ENCODE peak calls at places on chromosomes 13 and 19, in ten cellular contexts. H is epithelial cell of proximal tubule, S is ovary, O is pancreas, G is AG10803, F is cardiac muscle cell, P is osteocyte, U is IMR-90, T is Peyer's patch, D is upper lobe of left lung. Y is an unnamed sample.

GRCh38 chr19:12450817-12451216 is 10.0 kb upstream of the ZNF443 start:
- DNase-seq in P (no peak), F (no peak), S (no peak), H (no peak), T (no peak), G (no peak), O (no peak), U (no peak), D (no peak), Y (no peak)

GRCh38 chr13:79402074-79402635 is 3.9 kb downstream of the RBM26 start:
- DNase-seq in U (no peak), O (no peak), H (no peak), D (no peak), G (no peak), S (no peak), P (no peak), F (no peak), T (no peak), Y (no peak)

GRCh38 chr13:111919286-111919685 is 147.7 kb upstream of the SOX1 start:
- DNase-seq in T (peak; percentile 31), G (no peak), P (no peak), U (no peak), H (no peak), D (peak; percentile 14), O (no peak), S (peak; percentile 9), F (no peak), Y (no peak)

GRCh38 chr19:2446390-2446789 is 10.4 kb downstream of the LMNB2 start:
- DNase-seq in S (no peak), O (no peak), P (no peak), H (no peak), U (no peak), G (no peak), F (no peak), D (no peak), T (peak; percentile 56), Y (peak; percentile 77)

GRCh38 chr13:108086678-108087077 is 128.7 kb downstream of the LIG4 start:
- DNase-seq in S (no peak), O (no peak), P (no peak), G (peak; percentile 0), F (no peak), T (no peak), U (peak; percentile 46), D (peak; percentile 51), H (no peak), Y (no peak)

GRCh38 chr13:23956106-23956505 is 58.8 kb upstream of the C1QTNF9B start:
- DNase-seq in T (peak; percentile 64), F (no peak), S (no peak), P (no peak), O (no peak), G (peak; percentile 44), H (peak; percentile 60), U (peak; percentile 55), D (no peak), Y (no peak)

GRCh38 chr19:920051-920857 is 3.1 kb downstream of the KISS1R start:
- DNase-seq in H (no peak), D (no peak), U (no peak), G (no peak), T (peak; percentile 84), O (peak; percentile 56), P (no peak), F (peak; percentile 45), S (peak; percentile 58), Y (peak; percentile 85)

GRCh38 chr13:45895880-45896279 is 44.3 kb upstream of the SIAH3 start:
- DNase-seq in P (no peak), T (no peak), U (no peak), G (no peak), F (no peak), S (no peak), D (no peak), O (no peak), H (no peak), Y (no peak)

GRCh38 chr19:1157931-1158884 is 15.9 kb downstream of the SBNO2 start:
- DNase-seq in P (no peak), F (no peak), D (no peak), H (no peak), O (no peak), G (no peak), U (no peak), T (no peak), S (peak; percentile 42), Y (no peak)

GRCh38 chr13:106484755-106485193 is 50.7 kb downstream of the EFNB2 start:
- DNase-seq in G (no peak), F (peak; percentile 41), P (no peak), D (no peak), S (peak; percentile 42), O (no peak), T (no peak), U (peak; percentile 28), H (no peak), Y (no peak)

GRCh38 chr19:2270157-2270571 is 11.8 kb downstream of the PEAK3 start:
- DNase-seq in D (no peak), T (peak; percentile 67), U (no peak), F (no peak), G (peak; percentile 42), P (no peak), O (peak; percentile 69), S (peak; percentile 80), H (no peak), Y (no peak)

GRCh38 chr19:50550594-50550966 is 17.7 kb downstream of the LRRC4B start:
- DNase-seq in F (no peak), G (no peak), S (no peak), U (no peak), H (no peak), O (no peak), D (no peak), P (no peak), T (no peak), Y (no peak)

GRCh38 chr13:24985102-24985501 is 110.8 kb upstream of the PABPC3 start:
- DNase-seq in S (no peak), P (no peak), O (no peak), F (no peak), D (no peak), H (no peak), T (no peak), G (no peak), U (no peak), Y (no peak)
- TF ChIP-seq CTCF in S (no peak), P (no peak), O (no peak), F (no peak), D (no peak), H (peak; percentile 19), T (no peak), G (no peak), U (no peak), Y (no peak)

GRCh38 chr13:97967948-97968347 is 14.5 kb downstream of the IPO5 start:
- DNase-seq in F (no peak), T (no peak), U (no peak), D (no peak), H (no peak), O (no peak), S (peak; percentile 43), P (no peak), G (no peak), Y (no peak)
- TF ChIP-seq CTCF in F (no peak), T (no peak), U (no peak), D (no peak), H (no peak), O (no peak), S (no peak), P (no peak), G (no peak), Y (no peak)

GRCh38 chr19:48537541-48537940 is 14.4 kb upstream of the SULT2B1 start:
- DNase-seq in F (no peak), P (no peak), H (no peak), G (no peak), T (no peak), D (no peak), S (no peak), O (no peak), U (no peak), Y (no peak)
- TF ChIP-seq CTCF in F (no peak), P (no peak), H (no peak), G (no peak), T (no peak), D (no peak), S (no peak), O (no peak), U (no peak), Y (no peak)

GRCh38 chr19:15891434-15891833 is 6.4 kb downstream of the CYP4F2 start:
- DNase-seq in O (no peak), D (no peak), G (no peak), T (no peak), S (no peak), U (no peak), F (no peak), P (no peak), H (no peak), Y (no peak)

GRCh38 chr19:15885167-15885566 is 12.7 kb downstream of the CYP4F2 start:
- DNase-seq in P (no peak), T (no peak), G (no peak), S (no peak), D (no peak), F (no peak), H (no peak), O (no peak), U (no peak), Y (no peak)

GRCh38 chr19:15885919-15886318 is 12.0 kb downstream of the CYP4F2 start:
- DNase-seq in H (no peak), O (no peak), P (no peak), D (no peak), F (no peak), G (no peak), U (no peak), T (no peak), S (no peak), Y (no peak)
- TF ChIP-seq CTCF in H (no peak), O (no peak), P (no peak), D (no peak), F (no peak), G (no peak), U (no peak), T (no peak), S (no peak), Y (no peak)

GRCh38 chr13:90455861-90456260 is 891.6 kb upstream of the MIR17HG start:
- DNase-seq in O (no peak), S (no peak), T (no peak), G (no peak), F (no peak), P (no peak), D (no peak), H (no peak), U (no peak), Y (no peak)
- TF ChIP-seq CTCF in O (no peak), S (no peak), T (no peak), G (no peak), F (no peak), P (no peak), D (no peak), H (peak; percentile 21), U (no peak), Y (no peak)

DNA sequence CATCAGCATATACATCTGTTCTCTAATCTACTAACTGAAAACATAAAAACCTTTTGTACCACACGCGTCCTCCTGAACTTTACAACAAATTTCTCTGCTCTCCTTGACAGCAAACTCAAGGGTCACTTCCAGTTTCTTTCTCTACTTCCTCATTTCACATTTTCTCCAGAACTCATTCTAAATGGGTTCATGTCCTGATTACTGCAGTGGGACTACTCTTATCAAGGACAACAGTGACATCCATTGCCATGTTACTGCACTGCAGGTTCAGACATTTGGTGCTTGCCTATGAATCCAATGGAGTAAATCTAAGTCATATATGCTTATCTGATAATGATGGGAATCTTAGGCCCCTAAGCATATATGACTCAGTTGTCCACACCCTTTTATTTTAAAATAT is 35.3 kb downstream of the FPR3 start:
- DNase-seq in F (no peak), G (peak; percentile 17), O (no peak), P (no peak), D (no peak), H (no peak), U (no peak), T (no peak), S (no peak), Y (no peak)
- TF ChIP-seq CTCF in F (peak; percentile 32), G (peak; percentile 36), O (no peak), P (no peak), D (peak; percentile 52), H (no peak), U (no peak), T (no peak), S (peak; percentile 39), Y (no peak)

Y was measured in GM13977.